ENCODE peak calls at places on chromosomes 6 and 20, in four cellular contexts. One of them, this sample, is unnamed. For H3K4me1, the result is how much of the 10 kb centered on the place peaks cover.

GRCh38 chr20:31809656-31810055 is 9.5 kb upstream of the MYLK2 start:
- DNase-seq in GM23338: no peak
- DNase-seq in PC-3: no peak
- DNase-seq in neural progenitor cell: no peak
- DNase-seq in this sample: no peak

GRCh38 chr20:38123021-38123587 is 42.0 kb downstream of the TGM2 start:
- DNase-seq in neural progenitor cell: peak
- DNase-seq in PC-3: no peak
- DNase-seq in GM23338: peak
- DNase-seq in this sample: peak

GRCh38 chr20:45350217-45350616 is 2.0 kb upstream of the SDC4 start:
- DNase-seq in GM23338: no peak
- DNase-seq in PC-3: no peak
- DNase-seq in neural progenitor cell: no peak
- DNase-seq in this sample: no peak

GRCh38 chr6:328184-328670 is 35.9 kb downstream of the DUSP22 start:
- DNase-seq in GM23338: no peak
- DNase-seq in PC-3: peak
- DNase-seq in neural progenitor cell: no peak
- DNase-seq in this sample: peak

GRCh38 chr6:167501831-167502385 is 177.0 kb downstream of the TTLL2 start:
- DNase-seq in GM23338: peak
- DNase-seq in PC-3: peak
- DNase-seq in neural progenitor cell: peak
- DNase-seq in this sample: no peak

GRCh38 chr6:32882879-32883250 is 28.9 kb downstream of the PSMB9 start:
- DNase-seq in GM23338: no peak
- DNase-seq in neural progenitor cell: no peak
- DNase-seq in PC-3: peak
- DNase-seq in this sample: peak

GRCh38 chr6:47419621-47420020 is 58.0 kb upstream of the CD2AP start:
- DNase-seq in GM23338: no peak
- DNase-seq in PC-3: peak
- DNase-seq in neural progenitor cell: no peak
- DNase-seq in this sample: peak

GRCh38 chr6:65569505-65569904 is 137.5 kb downstream of the EYS start:
- DNase-seq in PC-3: peak
- DNase-seq in neural progenitor cell: no peak
- DNase-seq in GM23338: peak
- DNase-seq in this sample: no peak

GRCh38 chr6:26568601-26569432 is 27.9 kb upstream of the ABT1 start:
- DNase-seq in PC-3: peak
- DNase-seq in GM23338: peak
- DNase-seq in neural progenitor cell: peak
- DNase-seq in this sample: peak

GRCh38 chr6:149060985-149061760 is 256.3 kb upstream of the TAB2 start:
- DNase-seq in GM23338: no peak
- DNase-seq in neural progenitor cell: no peak
- DNase-seq in PC-3: peak
- DNase-seq in this sample: no peak

GRCh38 chr6:40395066-40395697 is 192.0 kb downstream of the LRFN2 start:
- DNase-seq in GM23338: no peak
- DNase-seq in neural progenitor cell: no peak
- DNase-seq in PC-3: peak
- DNase-seq in this sample: peak

GRCh38 chr20:44656447-44656846 is 4.9 kb upstream of the ADA start:
- DNase-seq in GM23338: peak
- DNase-seq in PC-3: no peak
- DNase-seq in neural progenitor cell: peak
- DNase-seq in this sample: no peak

GRCh38 chr6:124203106-124203811 is 399.6 kb downstream of the NKAIN2 start:
- DNase-seq in PC-3: no peak
- DNase-seq in neural progenitor cell: no peak
- DNase-seq in GM23338: no peak
- DNase-seq in this sample: no peak

GRCh38 chr6:21354805-21355238 is 238.7 kb upstream of the SOX4 start:
- DNase-seq in PC-3: no peak
- DNase-seq in neural progenitor cell: no peak
- DNase-seq in GM23338: no peak
- DNase-seq in this sample: no peak

GRCh38 chr6:170026272-170027110 is 264.4 kb downstream of the DLL1 start:
- DNase-seq in PC-3: peak
- DNase-seq in GM23338: peak
- DNase-seq in neural progenitor cell: no peak
- DNase-seq in this sample: no peak

GRCh38 chr20:669573-669972 is 6.0 kb downstream of the SCRT2 start:
- DNase-seq in GM23338: no peak
- DNase-seq in PC-3: no peak
- DNase-seq in neural progenitor cell: no peak
- DNase-seq in this sample: no peak
- H3K4me1 ChIP-seq in GM23338: under half
- H3K4me1 ChIP-seq in PC-3: under half
- H3K4me1 ChIP-seq in neural progenitor cell: under half
- H3K4me1 ChIP-seq in this sample: under half

DNA sequence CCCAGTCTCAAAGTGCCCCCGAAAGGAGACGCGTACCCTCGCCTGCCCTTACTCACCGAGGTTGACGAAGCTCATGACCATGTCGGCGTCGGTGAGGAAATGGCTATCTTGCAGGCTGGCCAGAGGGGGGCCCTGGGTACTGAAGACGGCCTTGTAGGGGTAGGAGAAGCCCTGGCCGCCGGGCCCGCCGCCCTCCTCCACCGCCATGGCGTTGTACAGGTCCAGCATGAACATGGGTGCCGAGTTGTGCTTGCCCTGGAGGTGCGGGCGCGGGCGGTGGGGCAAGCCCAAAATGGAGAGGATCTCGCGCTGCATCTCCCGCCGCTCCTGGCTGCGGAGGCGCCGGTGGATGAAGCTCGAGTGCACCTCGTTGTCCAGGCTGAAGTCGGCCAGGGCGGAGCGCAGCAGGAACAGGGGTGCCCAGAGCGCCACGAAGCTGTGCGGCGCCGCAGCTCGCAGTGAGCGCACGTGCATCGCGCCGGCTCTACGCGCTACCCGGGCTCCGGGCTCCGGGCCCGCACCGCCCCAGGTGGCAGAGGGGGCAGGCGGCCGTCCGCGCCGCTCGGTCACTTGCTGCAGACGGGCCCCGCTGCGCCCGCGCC is 691 bp downstream of the BMP7 start:
- DNase-seq in neural progenitor cell: peak
- DNase-seq in GM23338: peak
- DNase-seq in PC-3: no peak
- DNase-seq in this sample: no peak
- TF ChIP-seq EZH2 in neural progenitor cell: peak
- TF ChIP-seq EZH2 in GM23338: peak
- TF ChIP-seq EZH2 in PC-3: no peak
- TF ChIP-seq EZH2 in this sample: peak

GRCh38 chr6:154961141-154961540 is 34.0 kb upstream of the TIAM2 start:
- DNase-seq in PC-3: no peak
- DNase-seq in GM23338: no peak
- DNase-seq in neural progenitor cell: no peak
- DNase-seq in this sample: no peak

GRCh38 chr6:154960299-154960796 is 34.8 kb upstream of the TIAM2 start:
- DNase-seq in neural progenitor cell: no peak
- DNase-seq in GM23338: no peak
- DNase-seq in PC-3: no peak
- DNase-seq in this sample: no peak

GRCh38 chr6:154954352-154954751 is 40.8 kb upstream of the TIAM2 start:
- DNase-seq in GM23338: no peak
- DNase-seq in neural progenitor cell: no peak
- DNase-seq in PC-3: no peak
- DNase-seq in this sample: no peak

GRCh38 chr6:154956771-154957522 is 38.2 kb upstream of the TIAM2 start:
- DNase-seq in neural progenitor cell: peak
- DNase-seq in GM23338: peak
- DNase-seq in PC-3: no peak
- DNase-seq in this sample: no peak

GRCh38 chr6:154958469-154958868 is 36.6 kb upstream of the TIAM2 start:
- DNase-seq in neural progenitor cell: no peak
- DNase-seq in PC-3: no peak
- DNase-seq in GM23338: no peak
- DNase-seq in this sample: no peak
- TF ChIP-seq EZH2phosphoT487 in neural progenitor cell: no peak
- TF ChIP-seq EZH2phosphoT487 in PC-3: no peak
- TF ChIP-seq EZH2phosphoT487 in GM23338: no peak
- TF ChIP-seq EZH2phosphoT487 in this sample: no peak

GRCh38 chr6:159097256-159097655 is 52.5 kb upstream of the TAGAP start:
- DNase-seq in PC-3: no peak
- DNase-seq in GM23338: no peak
- DNase-seq in neural progenitor cell: no peak
- DNase-seq in this sample: no peak
- H3K4me1 ChIP-seq in PC-3: under half
- H3K4me1 ChIP-seq in GM23338: under half
- H3K4me1 ChIP-seq in neural progenitor cell: under half
- H3K4me1 ChIP-seq in this sample: under half

GRCh38 chr6:29011276-29011734 is 6.2 kb upstream of the ZNF311 start:
- DNase-seq in GM23338: peak
- DNase-seq in PC-3: peak
- DNase-seq in neural progenitor cell: peak
- DNase-seq in this sample: peak
- TF ChIP-seq EZH2 in GM23338: no peak
- TF ChIP-seq EZH2 in PC-3: no peak
- TF ChIP-seq EZH2 in neural progenitor cell: no peak
- TF ChIP-seq EZH2 in this sample: no peak

GRCh38 chr6:112571486-112571885 is 224.4 kb downstream of the RFPL4B start:
- DNase-seq in GM23338: no peak
- DNase-seq in neural progenitor cell: no peak
- DNase-seq in PC-3: peak
- DNase-seq in this sample: peak
- TF ChIP-seq EZH2phosphoT487 in GM23338: no peak
- TF ChIP-seq EZH2phosphoT487 in neural progenitor cell: no peak
- TF ChIP-seq EZH2phosphoT487 in PC-3: no peak
- TF ChIP-seq EZH2phosphoT487 in this sample: no peak

GRCh38 chr6:137099689-137100398 is 55.1 kb upstream of the IL20RA start:
- DNase-seq in GM23338: no peak
- DNase-seq in PC-3: no peak
- DNase-seq in neural progenitor cell: no peak
- DNase-seq in this sample: no peak
- H3K4me1 ChIP-seq in GM23338: under half
- H3K4me1 ChIP-seq in PC-3: under half
- H3K4me1 ChIP-seq in neural progenitor cell: under half
- H3K4me1 ChIP-seq in this sample: under half

DNA sequence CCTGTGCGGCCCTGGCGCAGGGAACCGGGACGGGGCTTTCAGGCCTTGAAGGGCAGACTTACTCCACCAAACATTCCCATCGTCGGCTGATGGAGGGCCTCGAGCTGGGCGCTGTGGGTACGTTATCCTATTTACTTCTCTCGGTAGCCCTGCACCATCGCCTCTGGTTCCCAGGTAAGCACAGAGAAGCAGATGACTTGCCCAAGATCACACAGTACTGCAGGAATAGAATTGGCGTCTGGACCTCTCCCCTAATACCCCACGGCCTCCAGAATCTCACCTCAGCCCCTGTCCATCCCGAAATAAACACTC is 46.4 kb downstream of the PDYN start:
- DNase-seq in neural progenitor cell: no peak
- DNase-seq in GM23338: no peak
- DNase-seq in PC-3: no peak
- DNase-seq in this sample: no peak
- TF ChIP-seq EZH2 in neural progenitor cell: no peak
- TF ChIP-seq EZH2 in GM23338: no peak
- TF ChIP-seq EZH2 in PC-3: no peak
- TF ChIP-seq EZH2 in this sample: no peak

DNA sequence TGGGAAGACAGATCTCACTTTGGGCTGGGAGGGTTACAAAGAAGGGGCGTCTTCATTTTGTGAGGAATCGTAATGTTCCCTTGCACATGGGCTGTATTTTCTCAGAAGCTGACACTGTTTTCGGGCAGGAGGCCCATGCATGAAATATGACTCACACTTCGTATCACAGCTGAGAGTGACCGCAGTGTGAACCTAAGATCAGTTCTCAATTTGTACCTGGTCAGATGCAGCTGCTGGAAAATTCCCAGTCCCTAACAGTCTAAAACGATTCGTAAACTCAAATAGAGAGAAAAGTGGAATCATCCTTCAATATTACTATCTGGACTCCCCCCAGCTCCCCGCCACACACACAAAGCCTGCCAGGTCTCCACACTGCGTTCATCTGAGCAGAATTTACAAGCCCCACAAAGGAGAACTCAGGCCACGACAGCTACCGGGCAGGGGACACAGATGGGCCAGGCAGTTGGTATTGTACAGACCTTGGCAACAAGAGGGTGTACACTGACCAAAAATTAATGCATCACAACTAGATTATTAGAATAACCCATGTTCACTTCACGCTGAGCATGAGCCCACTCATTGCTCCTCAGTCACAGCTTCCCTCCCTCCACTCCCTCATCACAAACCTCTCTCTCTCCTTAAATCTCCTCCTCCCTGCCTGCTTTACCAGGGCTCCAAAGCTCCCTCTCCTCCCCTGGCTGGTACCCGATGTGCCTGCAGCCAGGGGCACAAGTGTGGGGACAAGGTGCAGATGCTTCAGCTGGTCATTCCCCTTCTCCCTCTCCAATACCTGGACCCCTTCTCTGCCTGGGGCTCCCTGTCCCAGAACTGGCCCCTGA is 488.4 kb downstream of the PREX1 start:
- DNase-seq in GM23338: no peak
- DNase-seq in PC-3: peak
- DNase-seq in neural progenitor cell: no peak
- DNase-seq in this sample: peak
- TF ChIP-seq EZH2phosphoT487 in GM23338: no peak
- TF ChIP-seq EZH2phosphoT487 in PC-3: no peak
- TF ChIP-seq EZH2phosphoT487 in neural progenitor cell: no peak
- TF ChIP-seq EZH2phosphoT487 in this sample: no peak

DNA sequence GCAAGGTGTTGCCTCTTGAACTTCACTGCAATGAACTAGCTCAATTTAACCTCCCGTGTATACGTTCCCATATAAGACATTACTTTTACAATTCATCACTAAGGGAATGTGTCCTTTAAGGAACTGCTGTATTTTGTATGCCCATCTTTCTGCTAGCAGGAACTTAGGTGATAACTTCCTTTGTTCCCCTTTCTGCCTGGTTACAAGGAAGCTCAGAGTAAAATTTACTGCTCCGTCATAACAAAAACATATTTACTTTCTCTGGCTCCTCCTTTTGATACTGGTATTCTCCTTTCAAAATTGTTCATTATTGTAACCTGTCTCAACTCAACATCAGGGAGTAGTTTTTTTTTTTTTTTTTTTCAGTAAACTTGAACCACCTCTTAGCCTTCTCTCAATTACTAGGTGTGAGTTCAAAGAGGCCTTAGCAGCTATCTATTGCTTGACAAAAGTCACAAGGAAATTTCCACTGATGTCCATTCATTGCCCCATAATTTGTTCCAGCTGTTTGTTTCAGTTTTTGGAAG is 37.1 kb downstream of the RIPOR2 start:
- DNase-seq in GM23338: no peak
- DNase-seq in PC-3: no peak
- DNase-seq in neural progenitor cell: no peak
- DNase-seq in this sample: no peak
- H3K4me1 ChIP-seq in GM23338: under half
- H3K4me1 ChIP-seq in PC-3: under half
- H3K4me1 ChIP-seq in neural progenitor cell: under half
- H3K4me1 ChIP-seq in this sample: under half